ENCODE peak calls at places on chromosomes 5 and 9, in eight cellular contexts. T is GM04503; L is retina; W is progenitor cell of endocrine pancreas; R is A172; G is NCI-H510A; M is stimulated activated CD8-positive, alpha-beta memory T cell treated with anti-CD3 and anti-CD28 coated beads, Interleukin-15, amount 100 ng/mL, for 1 hour; E is T-helper 2 cell. H is an unnamed sample.

GRCh38 chr5:76547242-76547890 is 75.8 kb downstream of the F2RL2 start:
- DNase-seq in T (no peak), L (no peak), W (no peak), R (no peak), G (no peak), M (no peak), E (peak; percentile 98), H (no peak)

GRCh38 chr5:78845487-78845886 is 139.6 kb downstream of the ARSB start:
- DNase-seq in T (no peak), L (no peak), W (no peak), R (no peak), G (no peak), M (no peak), E (no peak), H (no peak)

GRCh38 chr9:91273853-91274552 is 87.7 kb downstream of the AUH start:
- DNase-seq in T (no peak), L (no peak), W (no peak), R (peak; percentile 62), G (no peak), M (no peak), E (peak; percentile 70), H (no peak)

GRCh38 chr9:115118471-115119156 is 657 bp upstream of the TNC start:
- DNase-seq in T (peak; percentile 73), L (peak; percentile 83), W (no peak), R (peak; percentile 96), G (no peak), M (no peak), E (no peak), H (no peak)

GRCh38 chr9:133238851-133239532 is 29.9 kb upstream of the OBP2B start:
- DNase-seq in T (peak; percentile 12), L (peak; percentile 89), W (peak; percentile 55), R (no peak), G (no peak), M (peak; percentile 24), E (peak; percentile 69), H (peak; percentile 54)

GRCh38 chr5:143311428-143311827 is 92.1 kb downstream of the NR3C1 start:
- DNase-seq in T (peak; percentile 13), L (no peak), W (no peak), R (peak; percentile 33), G (no peak), M (no peak), E (no peak), H (no peak)

GRCh38 chr9:104329245-104329644 is 174.8 kb upstream of the OR13F1 start:
- DNase-seq in T (no peak), L (no peak), W (no peak), R (no peak), G (no peak), M (no peak), E (no peak), H (no peak)

GRCh38 chr5:142360607-142361120 is 35.8 kb upstream of the SPRY4 start:
- DNase-seq in T (peak; percentile 16), L (peak; percentile 52), W (peak; percentile 46), R (peak; percentile 86), G (peak; percentile 11), M (no peak), E (no peak), H (no peak)

GRCh38 chr5:20559845-20560244 is 571.8 kb upstream of the CDH18 start:
- DNase-seq in T (no peak), L (no peak), W (no peak), R (no peak), G (no peak), M (no peak), E (no peak), H (no peak)

GRCh38 chr5:51902512-51902911 is 519.3 kb downstream of the ISL1 start:
- DNase-seq in T (no peak), L (no peak), W (no peak), R (no peak), G (no peak), M (no peak), E (no peak), H (no peak)

GRCh38 chr5:130141689-130142320 is 237.5 kb downstream of the CHSY3 start:
- DNase-seq in T (no peak), L (no peak), W (peak; percentile 11), R (peak; percentile 52), G (no peak), M (no peak), E (peak; percentile 1), H (no peak)

GRCh38 chr5:88885043-88885442 is 2.1 kb upstream of the MEF2C start:
- DNase-seq in T (no peak), L (no peak), W (no peak), R (no peak), G (no peak), M (no peak), E (no peak), H (no peak)

GRCh38 chr5:142860291-142860690 is 90.1 kb downstream of the ARHGAP26 start:
- DNase-seq in T (no peak), L (no peak), W (no peak), R (no peak), G (no peak), M (no peak), E (no peak), H (no peak)

GRCh38 chr5:143471041-143471509 is 67.6 kb upstream of the NR3C1 start:
- DNase-seq in T (peak; percentile 47), L (no peak), W (no peak), R (peak; percentile 29), G (no peak), M (no peak), E (no peak), H (no peak)

GRCh38 chr9:124291801-124292396 is 34.1 kb downstream of the NEK6 start:
- DNase-seq in T (no peak), L (no peak), W (no peak), R (peak; percentile 72), G (no peak), M (peak; percentile 4), E (peak; percentile 63), H (no peak)

GRCh38 chr9:7756088-7756487 is 43.5 kb downstream of the DMAC1 start:
- DNase-seq in T (no peak), L (no peak), W (no peak), R (peak; percentile 35), G (no peak), M (no peak), E (peak; percentile 92), H (no peak)

GRCh38 chr9:35798658-35799366 is 7.4 kb downstream of the NPR2 start:
- DNase-seq in T (no peak), L (no peak), W (no peak), R (peak; percentile 68), G (no peak), M (no peak), E (peak; percentile 45), H (no peak)

GRCh38 chr9:86483496-86483895 is 129.3 kb upstream of the TUT7 start:
- DNase-seq in T (no peak), L (no peak), W (no peak), R (no peak), G (no peak), M (no peak), E (no peak), H (no peak)

GRCh38 chr5:164555809-164556208 is 1050.4 kb downstream of the MAT2B start:
- DNase-seq in T (no peak), L (no peak), W (no peak), R (peak; percentile 5), G (no peak), M (no peak), E (no peak), H (no peak)

GRCh38 chr5:132365213-132365612 is 4.3 kb upstream of the SLC22A5 start:
- DNase-seq in T (no peak), L (no peak), W (no peak), R (peak; percentile 98), G (no peak), M (no peak), E (no peak), H (no peak)

GRCh38 chr5:174736351-174736721 is 12.0 kb downstream of the MSX2 start:
- DNase-seq in T (peak; percentile 3), L (no peak), W (no peak), R (no peak), G (no peak), M (no peak), E (no peak), H (no peak)

H was measured in effector CD8-positive, alpha-beta T cell.